ENCODE peak calls at places on chromosome 18, in ten cellular contexts. One of them, this sample, is unnamed.

GRCh38 chr18:21826196-21826595 is 85.6 kb downstream of the MIB1 start:
- DNase-seq in EH: peak
- DNase-seq in CD4-positive, CD25-positive, alpha-beta regulatory T cell: no peak
- DNase-seq in epithelial cell of proximal tubule: peak
- DNase-seq in NAMALWA: peak
- DNase-seq in HuH-7.5: no peak
- DNase-seq in HT1080: peak
- DNase-seq in AG09309: peak
- DNase-seq in HL-60: no peak
- DNase-seq in GM23338: no peak
- DNase-seq in this sample: no peak

GRCh38 chr18:25921677-25922421 is 168.6 kb downstream of the SS18 start:
- DNase-seq in AG09309: no peak
- DNase-seq in GM23338: peak
- DNase-seq in HuH-7.5: peak
- DNase-seq in EH: peak
- DNase-seq in HL-60: peak
- DNase-seq in HT1080: peak
- DNase-seq in NAMALWA: peak
- DNase-seq in epithelial cell of proximal tubule: no peak
- DNase-seq in CD4-positive, CD25-positive, alpha-beta regulatory T cell: peak
- DNase-seq in this sample: no peak

GRCh38 chr18:13823707-13824395 is at the start of gene MC5R:
- DNase-seq in NAMALWA: peak
- DNase-seq in EH: peak
- DNase-seq in AG09309: no peak
- DNase-seq in CD4-positive, CD25-positive, alpha-beta regulatory T cell: peak
- DNase-seq in HuH-7.5: peak
- DNase-seq in GM23338: peak
- DNase-seq in epithelial cell of proximal tubule: no peak
- DNase-seq in HL-60: peak
- DNase-seq in HT1080: peak
- DNase-seq in this sample: peak

GRCh38 chr18:6729247-6730091 is at the start of gene ARHGAP28:
- DNase-seq in HT1080: peak
- DNase-seq in AG09309: peak
- DNase-seq in CD4-positive, CD25-positive, alpha-beta regulatory T cell: peak
- DNase-seq in NAMALWA: no peak
- DNase-seq in EH: peak
- DNase-seq in epithelial cell of proximal tubule: no peak
- DNase-seq in GM23338: peak
- DNase-seq in HuH-7.5: peak
- DNase-seq in HL-60: peak
- DNase-seq in this sample: peak

GRCh38 chr18:36527740-36528455 is 230.4 kb downstream of the FHOD3 start:
- DNase-seq in HT1080: no peak
- DNase-seq in NAMALWA: no peak
- DNase-seq in epithelial cell of proximal tubule: peak
- DNase-seq in EH: peak
- DNase-seq in HL-60: no peak
- DNase-seq in GM23338: no peak
- DNase-seq in CD4-positive, CD25-positive, alpha-beta regulatory T cell: no peak
- DNase-seq in AG09309: no peak
- DNase-seq in HuH-7.5: peak
- DNase-seq in this sample: no peak

GRCh38 chr18:27184115-27185024 is 738 bp downstream of the CHST9 start:
- DNase-seq in GM23338: peak
- DNase-seq in NAMALWA: no peak
- DNase-seq in AG09309: no peak
- DNase-seq in HL-60: no peak
- DNase-seq in HT1080: no peak
- DNase-seq in HuH-7.5: no peak
- DNase-seq in EH: no peak
- DNase-seq in CD4-positive, CD25-positive, alpha-beta regulatory T cell: no peak
- DNase-seq in epithelial cell of proximal tubule: no peak
- DNase-seq in this sample: no peak

GRCh38 chr18:67864677-67865340 is 348.3 kb upstream of the DSEL start:
- DNase-seq in HuH-7.5: no peak
- DNase-seq in AG09309: peak
- DNase-seq in GM23338: no peak
- DNase-seq in HT1080: peak
- DNase-seq in EH: peak
- DNase-seq in NAMALWA: no peak
- DNase-seq in CD4-positive, CD25-positive, alpha-beta regulatory T cell: no peak
- DNase-seq in epithelial cell of proximal tubule: no peak
- DNase-seq in HL-60: no peak
- DNase-seq in this sample: no peak

GRCh38 chr18:1015777-1016176 is 111.1 kb downstream of the ADCYAP1 start:
- DNase-seq in HuH-7.5: no peak
- DNase-seq in AG09309: no peak
- DNase-seq in EH: no peak
- DNase-seq in NAMALWA: no peak
- DNase-seq in CD4-positive, CD25-positive, alpha-beta regulatory T cell: no peak
- DNase-seq in epithelial cell of proximal tubule: no peak
- DNase-seq in HT1080: no peak
- DNase-seq in GM23338: no peak
- DNase-seq in HL-60: no peak
- DNase-seq in this sample: no peak

GRCh38 chr18:35245719-35246317 is 5.0 kb downstream of the ZNF397 start:
- DNase-seq in EH: no peak
- DNase-seq in HT1080: no peak
- DNase-seq in epithelial cell of proximal tubule: no peak
- DNase-seq in HL-60: no peak
- DNase-seq in NAMALWA: no peak
- DNase-seq in HuH-7.5: no peak
- DNase-seq in GM23338: no peak
- DNase-seq in CD4-positive, CD25-positive, alpha-beta regulatory T cell: no peak
- DNase-seq in AG09309: no peak
- DNase-seq in this sample: no peak

GRCh38 chr18:31497711-31498449 is at the start of gene DSG2:
- DNase-seq in HL-60: peak
- DNase-seq in NAMALWA: no peak
- DNase-seq in epithelial cell of proximal tubule: no peak
- DNase-seq in EH: peak
- DNase-seq in GM23338: peak
- DNase-seq in HuH-7.5: peak
- DNase-seq in HT1080: peak
- DNase-seq in AG09309: no peak
- DNase-seq in CD4-positive, CD25-positive, alpha-beta regulatory T cell: peak
- DNase-seq in this sample: peak

GRCh38 chr18:46856975-46857374 is 60.3 kb downstream of the PIAS2 start:
- DNase-seq in NAMALWA: no peak
- DNase-seq in HL-60: no peak
- DNase-seq in HT1080: no peak
- DNase-seq in GM23338: no peak
- DNase-seq in CD4-positive, CD25-positive, alpha-beta regulatory T cell: no peak
- DNase-seq in epithelial cell of proximal tubule: no peak
- DNase-seq in AG09309: peak
- DNase-seq in EH: peak
- DNase-seq in HuH-7.5: no peak
- DNase-seq in this sample: no peak

GRCh38 chr18:38698108-38698507 is 1132.5 kb upstream of the CELF4 start:
- DNase-seq in HL-60: no peak
- DNase-seq in HT1080: no peak
- DNase-seq in GM23338: peak
- DNase-seq in NAMALWA: no peak
- DNase-seq in epithelial cell of proximal tubule: no peak
- DNase-seq in HuH-7.5: no peak
- DNase-seq in EH: no peak
- DNase-seq in CD4-positive, CD25-positive, alpha-beta regulatory T cell: no peak
- DNase-seq in AG09309: no peak
- DNase-seq in this sample: no peak

GRCh38 chr18:41948544-41949110 is 6.4 kb upstream of the PIK3C3 start:
- DNase-seq in EH: no peak
- DNase-seq in GM23338: no peak
- DNase-seq in HL-60: no peak
- DNase-seq in CD4-positive, CD25-positive, alpha-beta regulatory T cell: peak
- DNase-seq in AG09309: no peak
- DNase-seq in NAMALWA: no peak
- DNase-seq in HuH-7.5: no peak
- DNase-seq in HT1080: no peak
- DNase-seq in epithelial cell of proximal tubule: no peak
- DNase-seq in this sample: no peak

GRCh38 chr18:68854786-68855391 is 57.0 kb downstream of the CCDC102B start:
- DNase-seq in HL-60: no peak
- DNase-seq in HuH-7.5: no peak
- DNase-seq in AG09309: no peak
- DNase-seq in GM23338: no peak
- DNase-seq in EH: no peak
- DNase-seq in HT1080: no peak
- DNase-seq in CD4-positive, CD25-positive, alpha-beta regulatory T cell: no peak
- DNase-seq in NAMALWA: no peak
- DNase-seq in epithelial cell of proximal tubule: no peak
- DNase-seq in this sample: no peak

GRCh38 chr18:7021994-7022840 is 95.4 kb downstream of the LAMA1 start:
- DNase-seq in NAMALWA: peak
- DNase-seq in EH: peak
- DNase-seq in HuH-7.5: peak
- DNase-seq in epithelial cell of proximal tubule: no peak
- DNase-seq in GM23338: no peak
- DNase-seq in HT1080: peak
- DNase-seq in HL-60: peak
- DNase-seq in AG09309: no peak
- DNase-seq in CD4-positive, CD25-positive, alpha-beta regulatory T cell: peak
- DNase-seq in this sample: no peak

GRCh38 chr18:46538376-46538775 is 118.6 kb downstream of the LOXHD1 start:
- DNase-seq in NAMALWA: no peak
- DNase-seq in HL-60: no peak
- DNase-seq in HT1080: no peak
- DNase-seq in CD4-positive, CD25-positive, alpha-beta regulatory T cell: no peak
- DNase-seq in EH: no peak
- DNase-seq in epithelial cell of proximal tubule: no peak
- DNase-seq in HuH-7.5: no peak
- DNase-seq in AG09309: no peak
- DNase-seq in GM23338: no peak
- DNase-seq in this sample: no peak

GRCh38 chr18:76827205-76827885 is 5.0 kb downstream of the ZNF236 start:
- DNase-seq in CD4-positive, CD25-positive, alpha-beta regulatory T cell: no peak
- DNase-seq in NAMALWA: no peak
- DNase-seq in HL-60: no peak
- DNase-seq in AG09309: no peak
- DNase-seq in HuH-7.5: no peak
- DNase-seq in EH: peak
- DNase-seq in epithelial cell of proximal tubule: no peak
- DNase-seq in GM23338: no peak
- DNase-seq in HT1080: no peak
- DNase-seq in this sample: no peak

GRCh38 chr18:70907673-70908072 is 618.8 kb downstream of the SOCS6 start:
- DNase-seq in HuH-7.5: no peak
- DNase-seq in AG09309: no peak
- DNase-seq in CD4-positive, CD25-positive, alpha-beta regulatory T cell: no peak
- DNase-seq in epithelial cell of proximal tubule: no peak
- DNase-seq in EH: no peak
- DNase-seq in GM23338: no peak
- DNase-seq in HL-60: no peak
- DNase-seq in NAMALWA: no peak
- DNase-seq in HT1080: no peak
- DNase-seq in this sample: no peak

GRCh38 chr18:31626409-31626808 is 34.7 kb downstream of the TTR start:
- DNase-seq in epithelial cell of proximal tubule: no peak
- DNase-seq in CD4-positive, CD25-positive, alpha-beta regulatory T cell: no peak
- DNase-seq in AG09309: no peak
- DNase-seq in EH: no peak
- DNase-seq in HT1080: no peak
- DNase-seq in NAMALWA: peak
- DNase-seq in GM23338: no peak
- DNase-seq in HuH-7.5: no peak
- DNase-seq in HL-60: no peak
- DNase-seq in this sample: no peak

GRCh38 chr18:69031571-69032451 is 233.9 kb downstream of the CCDC102B start:
- DNase-seq in EH: no peak
- DNase-seq in epithelial cell of proximal tubule: no peak
- DNase-seq in NAMALWA: no peak
- DNase-seq in CD4-positive, CD25-positive, alpha-beta regulatory T cell: no peak
- DNase-seq in HuH-7.5: no peak
- DNase-seq in HL-60: no peak
- DNase-seq in AG09309: no peak
- DNase-seq in GM23338: no peak
- DNase-seq in HT1080: no peak
- DNase-seq in this sample: no peak

GRCh38 chr18:10062292-10062940 is 148.6 kb downstream of the VAPA start:
- DNase-seq in HuH-7.5: no peak
- DNase-seq in GM23338: no peak
- DNase-seq in AG09309: no peak
- DNase-seq in epithelial cell of proximal tubule: no peak
- DNase-seq in EH: peak
- DNase-seq in HL-60: no peak
- DNase-seq in NAMALWA: no peak
- DNase-seq in HT1080: no peak
- DNase-seq in CD4-positive, CD25-positive, alpha-beta regulatory T cell: no peak
- DNase-seq in this sample: no peak

GRCh38 chr18:9743200-9744016 is 35.3 kb downstream of the RAB31 start:
- DNase-seq in NAMALWA: no peak
- DNase-seq in CD4-positive, CD25-positive, alpha-beta regulatory T cell: no peak
- DNase-seq in GM23338: peak
- DNase-seq in HuH-7.5: peak
- DNase-seq in epithelial cell of proximal tubule: peak
- DNase-seq in EH: peak
- DNase-seq in HT1080: peak
- DNase-seq in HL-60: peak
- DNase-seq in AG09309: peak
- DNase-seq in this sample: no peak

GRCh38 chr18:34583895-34584294 is 126.2 kb upstream of the DTNA start:
- DNase-seq in CD4-positive, CD25-positive, alpha-beta regulatory T cell: no peak
- DNase-seq in HL-60: no peak
- DNase-seq in AG09309: no peak
- DNase-seq in EH: no peak
- DNase-seq in NAMALWA: no peak
- DNase-seq in epithelial cell of proximal tubule: no peak
- DNase-seq in HT1080: no peak
- DNase-seq in GM23338: peak
- DNase-seq in HuH-7.5: no peak
- DNase-seq in this sample: no peak

This sample was measured in lower lobe of right lung.